ENCODE peak calls at places on chromosome 7, in four cellular contexts. Q is pancreas, B is heart right ventricle, R is transverse colon. G is an unnamed sample.

GRCh38 chr7:33444501-33444900 is 315.1 kb downstream of the BBS9 start:
- DNase-seq in B (peak), R (no peak), Q (no peak), G (no peak)

GRCh38 chr7:100897111-100897608 is 1.5 kb upstream of the ACHE start:
- DNase-seq in R (peak), Q (peak), B (no peak), G (no peak)

GRCh38 chr7:91299952-91300775 is 35.9 kb downstream of the FZD1 start:
- DNase-seq in R (no peak), B (peak), Q (no peak), G (no peak)

GRCh38 chr7:129643545-129644170 is 32.1 kb downstream of the NRF1 start:
- DNase-seq in R (no peak), B (no peak), Q (no peak), G (no peak)

GRCh38 chr7:48718731-48719387 is 205.5 kb upstream of the CDC14C start:
- DNase-seq in Q (no peak), B (peak), R (no peak), G (no peak)

GRCh38 chr7:111168182-111168581 is 77.3 kb downstream of the LRRN3 start:
- DNase-seq in B (no peak), R (no peak), Q (no peak), G (no peak)

GRCh38 chr7:138001529-138002095 is at the start of gene CREB3L2:
- DNase-seq in B (peak), R (peak), Q (peak), G (peak)

GRCh38 chr7:85659364-85659763 is 472.5 kb upstream of the SEMA3D start:
- DNase-seq in R (no peak), B (no peak), Q (no peak), G (no peak)

GRCh38 chr7:148963583-148964509 is 64.5 kb downstream of the PDIA4 start:
- DNase-seq in B (no peak), R (peak), Q (no peak), G (no peak)

GRCh38 chr7:97835296-97836138 is 36.7 kb downstream of the ASNS start:
- DNase-seq in R (peak), Q (peak), B (peak), G (no peak)

GRCh38 chr7:121032645-121033460 is 44.3 kb downstream of the CPED1 start:
- DNase-seq in B (no peak), Q (no peak), R (no peak), G (no peak)

GRCh38 chr7:157014635-157015555 is 4.4 kb upstream of the MNX1 start:
- DNase-seq in B (no peak), Q (no peak), R (no peak), G (peak)

GRCh38 chr7:157016024-157016351 is 5.5 kb upstream of the MNX1 start:
- DNase-seq in B (no peak), R (no peak), Q (no peak), G (peak)

GRCh38 chr7:157017639-157018327 is 7.3 kb upstream of the MNX1 start:
- DNase-seq in R (no peak), Q (no peak), B (no peak), G (no peak)

GRCh38 chr7:157017149-157017548 is 6.7 kb upstream of the MNX1 start:
- DNase-seq in Q (no peak), B (no peak), R (no peak), G (no peak)

GRCh38 chr7:157016352-157017041 is 6.0 kb upstream of the MNX1 start:
- DNase-seq in R (no peak), B (no peak), Q (no peak), G (peak)
- H3K4me3 ChIP-seq in R (no peak), B (no peak), Q (no peak), G (no peak)

DNA sequence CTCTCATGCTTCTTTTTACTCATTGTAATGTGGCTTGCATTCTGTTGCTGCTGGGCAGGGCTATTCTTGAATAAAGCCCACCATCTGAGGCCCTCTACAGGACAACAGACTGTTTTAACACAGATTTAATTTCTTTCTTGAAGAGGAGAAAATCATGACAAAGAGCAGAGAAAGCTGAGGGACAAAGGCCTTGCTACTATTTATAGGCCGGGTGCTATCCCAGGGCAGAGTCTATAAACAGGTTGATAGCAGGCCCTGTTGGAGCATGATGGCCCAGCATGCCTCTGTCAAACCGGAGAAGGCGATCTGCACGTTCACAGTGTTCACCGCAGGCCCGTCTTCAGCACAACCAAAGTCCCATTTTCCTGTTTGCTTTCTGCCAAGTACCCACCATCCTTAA is 3.0 kb downstream of the VIPR2 start:
- DNase-seq in B (peak), Q (no peak), R (no peak), G (no peak)
- H3K27ac ChIP-seq in B (peak), Q (no peak), R (peak), G (no peak)

GRCh38 chr7:93147358-93147757 is 827 bp downstream of the SAMD9L start:
- DNase-seq in R (peak), Q (no peak), B (peak), G (no peak)
- H3K4me3 ChIP-seq in R (peak), Q (no peak), B (peak), G (peak)

GRCh38 chr7:142110098-142110497 is 1.4 kb upstream of the MGAM2 start:
- DNase-seq in R (no peak), B (no peak), Q (no peak), G (no peak)

GRCh38 chr7:142110638-142111037 is 880 bp upstream of the MGAM2 start:
- DNase-seq in R (no peak), Q (no peak), B (no peak), G (no peak)

GRCh38 chr7:142100634-142101033 is 10.9 kb upstream of the MGAM2 start:
- DNase-seq in R (no peak), B (no peak), Q (no peak), G (no peak)

GRCh38 chr7:142108728-142109505 is 2.6 kb upstream of the MGAM2 start:
- DNase-seq in R (no peak), B (no peak), Q (no peak), G (no peak)

DNA sequence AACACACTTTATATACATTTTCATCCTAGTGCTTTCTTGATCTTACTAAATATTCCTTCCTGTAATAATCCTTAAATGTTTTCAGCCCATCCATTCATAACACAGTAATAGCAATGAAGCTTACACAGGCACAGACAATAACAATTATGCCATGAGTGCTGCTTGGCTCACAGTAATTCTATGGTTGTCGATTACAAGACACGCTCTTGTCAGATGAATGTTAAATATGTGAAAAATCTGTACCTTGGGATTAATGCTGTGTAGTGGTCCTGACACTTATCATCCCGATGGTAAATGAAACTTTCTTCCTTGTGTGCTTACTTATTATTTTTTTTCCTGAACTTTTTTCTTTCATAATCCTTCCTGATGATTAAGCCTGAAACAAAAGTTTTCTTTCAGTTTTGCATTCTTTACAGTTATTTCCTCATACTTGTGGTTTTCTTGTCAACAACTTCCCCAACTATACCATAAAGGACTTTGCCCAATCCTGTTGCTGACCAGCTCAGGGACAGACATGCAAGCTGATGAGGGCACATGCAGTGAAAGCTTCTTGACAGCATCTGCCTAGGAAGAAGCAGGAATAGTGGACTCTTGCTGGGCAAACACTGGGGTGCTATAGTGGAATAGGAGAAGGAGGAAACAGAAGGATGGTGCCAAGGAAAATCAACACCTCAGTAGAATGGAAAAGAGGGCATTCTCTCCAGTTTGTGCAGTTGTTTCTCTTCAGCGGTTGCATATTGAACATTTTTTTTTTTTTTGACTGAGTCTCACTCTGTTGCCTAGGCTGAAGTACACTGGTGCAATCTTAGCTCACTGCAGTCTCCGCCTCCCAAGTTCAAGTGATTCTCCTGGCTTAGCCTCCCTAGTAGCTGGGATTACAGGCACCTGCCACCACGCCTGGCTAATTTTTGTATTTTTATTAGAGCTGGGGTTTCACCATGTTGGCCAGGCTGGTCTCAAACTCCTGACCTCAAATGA is 6.7 kb upstream of the MGAM2 start:
- DNase-seq in B (no peak), Q (no peak), R (peak), G (no peak)
- H3K27ac ChIP-seq in B (no peak), Q (peak), R (peak), G (no peak)

DNA sequence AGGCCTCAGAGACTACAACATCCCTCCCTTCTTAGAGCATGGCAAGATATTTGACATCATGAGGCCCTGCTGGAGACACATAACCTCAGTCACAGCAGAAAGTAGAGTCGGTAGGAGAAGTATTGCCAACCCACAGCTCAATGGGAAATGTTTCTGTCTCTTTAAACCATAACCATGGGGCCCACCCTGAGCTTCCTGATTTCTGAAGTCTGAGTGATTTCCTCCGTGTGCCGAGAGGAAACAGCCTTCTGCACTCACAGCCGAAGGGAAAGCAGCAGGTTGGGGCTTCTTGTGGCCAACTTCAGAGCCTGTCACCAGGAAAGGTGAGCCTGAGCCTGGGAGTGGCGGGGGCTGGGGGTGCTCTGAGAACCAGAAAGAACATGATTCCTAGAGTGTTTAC is at the start of gene GIMAP1:
- DNase-seq in R (peak), B (peak), Q (no peak), G (no peak)
- H3K4me3 ChIP-seq in R (peak), B (peak), Q (no peak), G (peak)

GRCh38 chr7:93861325-93861949 is 29.1 kb downstream of the TFPI2 start:
- DNase-seq in Q (no peak), R (no peak), B (no peak), G (no peak)
- H3K27ac ChIP-seq in Q (no peak), R (no peak), B (no peak), G (no peak)

GRCh38 chr7:151637781-151638261 is 118.1 kb upstream of the RHEB start:
- DNase-seq in R (no peak), Q (no peak), B (peak), G (no peak)
- H3K4me3 ChIP-seq in R (no peak), Q (no peak), B (no peak), G (no peak)

GRCh38 chr7:128104109-128104742 is 73.0 kb upstream of the LRRC4 start:
- DNase-seq in B (peak), Q (no peak), R (no peak), G (no peak)

GRCh38 chr7:128103498-128104108 is 72.4 kb upstream of the LRRC4 start:
- DNase-seq in R (no peak), Q (peak), B (peak), G (no peak)

GRCh38 chr7:128100225-128100948 is 69.2 kb upstream of the LRRC4 start:
- DNase-seq in R (no peak), B (no peak), Q (no peak), G (no peak)

GRCh38 chr7:128100949-128101713 is 69.9 kb upstream of the LRRC4 start:
- DNase-seq in B (no peak), Q (no peak), R (no peak), G (no peak)

GRCh38 chr7:128102490-128103291 is 71.5 kb upstream of the LRRC4 start:
- DNase-seq in B (no peak), R (no peak), Q (no peak), G (no peak)
- H3K27ac ChIP-seq in B (no peak), R (no peak), Q (no peak), G (no peak)

GRCh38 chr7:42082144-42082543 is 154.9 kb downstream of the GLI3 start:
- DNase-seq in R (no peak), B (no peak), Q (no peak), G (no peak)

GRCh38 chr7:42084263-42084662 is 152.7 kb downstream of the GLI3 start:
- DNase-seq in B (no peak), R (no peak), Q (no peak), G (no peak)

GRCh38 chr7:42083284-42083683 is 153.7 kb downstream of the GLI3 start:
- DNase-seq in Q (no peak), B (no peak), R (no peak), G (no peak)

GRCh38 chr7:42080831-42081230 is 156.2 kb downstream of the GLI3 start:
- DNase-seq in Q (no peak), B (no peak), R (no peak), G (no peak)

GRCh38 chr7:42081672-42082071 is 155.3 kb downstream of the GLI3 start:
- DNase-seq in Q (no peak), R (no peak), B (no peak), G (no peak)
- H3K4me3 ChIP-seq in Q (no peak), R (no peak), B (no peak), G (no peak)

GRCh38 chr7:116557901-116558300 is 33.1 kb downstream of the CAV1 start:
- DNase-seq in B (no peak), R (no peak), Q (no peak), G (no peak)
- H3K27ac ChIP-seq in B (no peak), R (peak), Q (no peak), G (no peak)